ENCODE peak calls at places on chromosomes 6 and 20, in six cellular contexts. One of them, this sample, is unnamed.

GRCh38 chr20:53760025-53760441 is 166.4 kb upstream of the ZNF217 start:
- ATAC-seq in GM12878: peak; percentile 91
- ATAC-seq in A549: no peak
- ATAC-seq in HepG2: no peak
- ATAC-seq in upper lobe of left lung: no peak
- ATAC-seq in K562: no peak
- ATAC-seq in this sample: no peak

GRCh38 chr20:49854190-49854875 is 41.7 kb downstream of the SLC9A8 start:
- ATAC-seq in GM12878: no peak
- ATAC-seq in A549: no peak
- ATAC-seq in HepG2: no peak
- ATAC-seq in upper lobe of left lung: no peak
- ATAC-seq in K562: no peak
- ATAC-seq in this sample: no peak

GRCh38 chr20:32213870-32214269 is 6.2 kb downstream of the POFUT1 start:
- ATAC-seq in GM12878: no peak
- ATAC-seq in A549: no peak
- ATAC-seq in HepG2: peak; percentile 13
- ATAC-seq in upper lobe of left lung: no peak
- ATAC-seq in K562: no peak
- ATAC-seq in this sample: no peak

GRCh38 chr20:62825288-62825993 is 8.6 kb downstream of the COL9A3 start:
- ATAC-seq in GM12878: no peak
- ATAC-seq in A549: no peak
- ATAC-seq in HepG2: no peak
- ATAC-seq in upper lobe of left lung: no peak
- ATAC-seq in K562: no peak
- ATAC-seq in this sample: peak; percentile 1

GRCh38 chr6:69719602-69720193 is 77.1 kb downstream of the LMBRD1 start:
- ATAC-seq in GM12878: peak; percentile 94
- ATAC-seq in A549: peak; percentile 64
- ATAC-seq in HepG2: peak; percentile 80
- ATAC-seq in upper lobe of left lung: no peak
- ATAC-seq in K562: peak; percentile 60
- ATAC-seq in this sample: no peak

GRCh38 chr6:123550052-123550617 is 86.6 kb downstream of the TRDN start:
- ATAC-seq in GM12878: no peak
- ATAC-seq in A549: no peak
- ATAC-seq in HepG2: no peak
- ATAC-seq in upper lobe of left lung: no peak
- ATAC-seq in K562: no peak
- ATAC-seq in this sample: no peak

GRCh38 chr20:34045294-34045693 is 51.6 kb downstream of the RALY start:
- ATAC-seq in GM12878: no peak
- ATAC-seq in A549: no peak
- ATAC-seq in HepG2: peak; percentile 60
- ATAC-seq in upper lobe of left lung: no peak
- ATAC-seq in K562: peak; percentile 69
- ATAC-seq in this sample: peak; percentile 41

GRCh38 chr6:1957746-1958145 is 287.7 kb downstream of the GMDS start:
- ATAC-seq in GM12878: no peak
- ATAC-seq in A549: no peak
- ATAC-seq in HepG2: no peak
- ATAC-seq in upper lobe of left lung: no peak
- ATAC-seq in K562: no peak
- ATAC-seq in this sample: no peak

GRCh38 chr20:311603-312002 is 13.7 kb upstream of the SOX12 start:
- ATAC-seq in GM12878: no peak
- ATAC-seq in A549: no peak
- ATAC-seq in HepG2: no peak
- ATAC-seq in upper lobe of left lung: no peak
- ATAC-seq in K562: no peak
- ATAC-seq in this sample: no peak

GRCh38 chr6:50966986-50967385 is 148.3 kb downstream of the TFAP2B start:
- ATAC-seq in GM12878: peak; percentile 81
- ATAC-seq in A549: no peak
- ATAC-seq in HepG2: no peak
- ATAC-seq in upper lobe of left lung: no peak
- ATAC-seq in K562: no peak
- ATAC-seq in this sample: no peak

GRCh38 chr6:30770164-30770563 is 25.8 kb upstream of the IER3 start:
- ATAC-seq in GM12878: no peak
- ATAC-seq in A549: peak; percentile 25
- ATAC-seq in HepG2: no peak
- ATAC-seq in upper lobe of left lung: no peak
- ATAC-seq in K562: no peak
- ATAC-seq in this sample: no peak

GRCh38 chr6:137412562-137412961 is 81.6 kb downstream of the OLIG3 start:
- ATAC-seq in GM12878: no peak
- ATAC-seq in A549: no peak
- ATAC-seq in HepG2: no peak
- ATAC-seq in upper lobe of left lung: no peak
- ATAC-seq in K562: no peak
- ATAC-seq in this sample: no peak

GRCh38 chr6:19805146-19805515 is 32.0 kb upstream of the ID4 start:
- ATAC-seq in GM12878: no peak
- ATAC-seq in A549: peak; percentile 27
- ATAC-seq in HepG2: peak; percentile 1
- ATAC-seq in upper lobe of left lung: no peak
- ATAC-seq in K562: peak; percentile 3
- ATAC-seq in this sample: peak; percentile 11

GRCh38 chr6:113668712-113669408 is 188.3 kb upstream of the MARCKS start:
- ATAC-seq in GM12878: peak; percentile 80
- ATAC-seq in A549: no peak
- ATAC-seq in HepG2: peak; percentile 86
- ATAC-seq in upper lobe of left lung: no peak
- ATAC-seq in K562: no peak
- ATAC-seq in this sample: no peak

GRCh38 chr6:89984926-89985743 is 90.9 kb downstream of the GJA10 start:
- ATAC-seq in GM12878: no peak
- ATAC-seq in A549: no peak
- ATAC-seq in HepG2: peak; percentile 46
- ATAC-seq in upper lobe of left lung: peak; percentile 77
- ATAC-seq in K562: peak; percentile 56
- ATAC-seq in this sample: peak; percentile 27

GRCh38 chr6:16130932-16131387 is 2.1 kb downstream of the MYLIP start:
- ATAC-seq in GM12878: peak; percentile 63
- ATAC-seq in A549: peak; percentile 68
- ATAC-seq in HepG2: peak; percentile 32
- ATAC-seq in upper lobe of left lung: peak; percentile 85
- ATAC-seq in K562: peak; percentile 69
- ATAC-seq in this sample: peak; percentile 54
- TF ChIP-seq EP300 in GM12878: no peak
- TF ChIP-seq EP300 in A549: no peak
- TF ChIP-seq EP300 in HepG2: no peak
- TF ChIP-seq EP300 in upper lobe of left lung: no peak
- TF ChIP-seq EP300 in K562: peak; percentile 77
- TF ChIP-seq EP300 in this sample: no peak

DNA sequence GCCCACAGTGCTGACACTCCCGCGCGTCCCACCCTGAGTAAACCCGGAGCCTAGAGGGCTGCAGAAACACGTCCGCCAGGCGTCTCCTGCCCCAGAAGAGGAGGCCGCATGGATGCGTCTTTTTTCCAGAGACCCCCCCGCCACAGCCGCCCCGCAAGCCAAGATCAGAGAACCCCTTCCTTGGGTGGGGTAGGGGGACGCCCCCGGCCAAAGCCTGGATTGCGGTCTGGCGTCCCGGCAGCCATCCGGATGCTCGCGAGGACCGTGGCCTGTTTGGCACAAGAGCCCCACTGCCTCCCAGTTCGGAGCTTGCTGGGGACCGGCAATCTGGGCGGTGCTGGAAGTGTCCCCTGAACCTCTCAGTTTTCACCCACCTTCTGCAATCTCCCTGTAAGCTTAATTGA is 960 bp downstream of the FAM162B start:
- ATAC-seq in GM12878: no peak
- ATAC-seq in A549: no peak
- ATAC-seq in HepG2: peak; percentile 43
- ATAC-seq in upper lobe of left lung: peak; percentile 19
- ATAC-seq in K562: no peak
- ATAC-seq in this sample: peak; percentile 12
- TF ChIP-seq CTCF in GM12878: no peak
- TF ChIP-seq CTCF in A549: no peak
- TF ChIP-seq CTCF in HepG2: no peak
- TF ChIP-seq CTCF in upper lobe of left lung: no peak
- TF ChIP-seq CTCF in K562: no peak
- TF ChIP-seq CTCF in this sample: no peak

DNA sequence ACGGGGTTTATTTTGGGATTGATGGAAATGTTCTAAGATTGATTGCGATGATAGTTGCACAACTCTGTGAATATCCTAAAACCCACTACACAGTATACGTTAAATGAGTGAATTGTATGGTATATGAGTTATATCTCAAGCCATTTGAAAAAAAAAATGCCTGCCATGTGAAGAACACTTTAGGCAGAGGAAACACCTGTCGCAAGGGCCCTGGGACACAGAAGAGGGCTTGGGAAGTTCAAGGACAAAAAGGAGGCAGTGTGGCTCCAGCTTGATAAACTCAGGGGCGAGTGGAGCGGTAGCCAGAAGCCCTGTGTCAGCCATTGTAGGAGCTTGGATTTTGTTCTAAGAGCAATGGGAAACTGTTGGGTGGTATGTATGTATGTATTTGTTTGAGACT is 37.0 kb downstream of the CEP250 start:
- ATAC-seq in GM12878: no peak
- ATAC-seq in A549: no peak
- ATAC-seq in HepG2: no peak
- ATAC-seq in upper lobe of left lung: no peak
- ATAC-seq in K562: no peak
- ATAC-seq in this sample: no peak
- TF ChIP-seq POLR2A in GM12878: no peak
- TF ChIP-seq POLR2A in A549: no peak
- TF ChIP-seq POLR2A in HepG2: no peak
- TF ChIP-seq POLR2A in upper lobe of left lung: no peak
- TF ChIP-seq POLR2A in K562: no peak
- TF ChIP-seq POLR2A in this sample: no peak

DNA sequence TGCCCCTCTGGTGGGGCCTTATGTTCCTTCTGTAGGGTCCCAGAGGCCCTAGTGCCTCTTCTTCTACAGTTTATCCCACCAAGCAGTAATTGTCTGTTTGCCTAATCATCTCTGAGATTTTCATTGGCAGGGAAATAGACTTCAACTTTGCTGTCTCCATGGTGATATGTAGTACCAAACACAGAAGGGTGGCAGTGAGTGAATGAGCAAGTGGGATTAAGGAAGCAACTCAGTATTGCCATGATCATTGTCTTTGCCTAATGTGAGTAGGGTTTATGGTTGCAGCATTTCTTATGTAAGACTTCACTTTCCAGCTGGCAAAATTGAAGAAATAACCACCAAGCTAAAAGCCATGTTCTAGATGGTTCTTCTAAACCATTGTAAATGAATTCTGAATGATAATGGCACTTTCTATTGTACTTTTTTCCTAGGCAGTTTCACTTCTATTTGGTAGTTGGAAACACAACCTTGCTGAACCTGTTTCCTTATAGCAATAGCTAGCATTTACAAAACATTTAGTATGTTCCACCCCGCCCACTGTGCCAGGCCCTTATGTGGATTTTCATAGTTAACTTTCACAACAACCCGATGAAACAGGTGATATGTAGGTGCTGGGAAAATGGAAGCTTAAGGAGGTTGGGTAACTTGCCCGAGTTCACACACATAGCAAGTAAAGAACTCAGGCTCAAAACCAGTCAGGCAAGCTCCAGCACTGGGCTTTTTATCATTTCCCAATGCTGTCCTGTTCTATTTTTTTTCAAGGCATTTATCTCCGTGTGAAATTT is 32.0 kb downstream of the ZC2HC1B start:
- ATAC-seq in GM12878: no peak
- ATAC-seq in A549: no peak
- ATAC-seq in HepG2: no peak
- ATAC-seq in upper lobe of left lung: peak; percentile 43
- ATAC-seq in K562: no peak
- ATAC-seq in this sample: no peak
- TF ChIP-seq EP300 in GM12878: no peak
- TF ChIP-seq EP300 in A549: no peak
- TF ChIP-seq EP300 in HepG2: no peak
- TF ChIP-seq EP300 in upper lobe of left lung: peak; percentile 36
- TF ChIP-seq EP300 in K562: no peak
- TF ChIP-seq EP300 in this sample: no peak

GRCh38 chr6:101114703-101115102 is 233.6 kb upstream of the ASCC3 start:
- ATAC-seq in GM12878: peak; percentile 84
- ATAC-seq in A549: peak; percentile 66
- ATAC-seq in HepG2: peak; percentile 82
- ATAC-seq in upper lobe of left lung: no peak
- ATAC-seq in K562: no peak
- ATAC-seq in this sample: no peak
- TF ChIP-seq CTCF in GM12878: peak; percentile 44
- TF ChIP-seq CTCF in A549: peak; percentile 36
- TF ChIP-seq CTCF in HepG2: peak; percentile 60
- TF ChIP-seq CTCF in upper lobe of left lung: peak; percentile 24
- TF ChIP-seq CTCF in K562: no peak
- TF ChIP-seq CTCF in this sample: peak; percentile 29

GRCh38 chr6:109440325-109441068 is at the start of the genes PPIL6 and SMPD2:
- ATAC-seq in GM12878: peak; percentile 91
- ATAC-seq in A549: peak; percentile 81
- ATAC-seq in HepG2: peak; percentile 89
- ATAC-seq in upper lobe of left lung: peak; percentile 90
- ATAC-seq in K562: peak; percentile 90
- ATAC-seq in this sample: peak; percentile 96
- TF ChIP-seq POLR2A in GM12878: peak; percentile 47
- TF ChIP-seq POLR2A in A549: peak; percentile 57
- TF ChIP-seq POLR2A in HepG2: peak; percentile 18
- TF ChIP-seq POLR2A in upper lobe of left lung: peak; percentile 84
- TF ChIP-seq POLR2A in K562: peak; percentile 75
- TF ChIP-seq POLR2A in this sample: peak; percentile 40